ENCODE peak calls at places on chromosomes 3 and 15, in four cellular contexts. One of them, this sample, is unnamed.

GRCh38 chr15:89630260-89630659 is 25.0 kb downstream of the KIF7 start:
- DNase-seq in mucosa of gallbladder: no peak
- DNase-seq in GM23248: no peak
- DNase-seq in endothelial cell: no peak
- DNase-seq in this sample: no peak

GRCh38 chr3:50675179-50676030 is 678 bp downstream of the DOCK3 start:
- DNase-seq in mucosa of gallbladder: no peak
- DNase-seq in GM23248: peak
- DNase-seq in endothelial cell: peak
- DNase-seq in this sample: peak

GRCh38 chr3:40299721-40300335 is 9.7 kb upstream of the EIF1B start:
- DNase-seq in mucosa of gallbladder: no peak
- DNase-seq in GM23248: peak
- DNase-seq in endothelial cell: no peak
- DNase-seq in this sample: no peak

GRCh38 chr15:78067328-78068241 is 9.9 kb downstream of the TBC1D2B start:
- DNase-seq in mucosa of gallbladder: no peak
- DNase-seq in GM23248: peak
- DNase-seq in endothelial cell: no peak
- DNase-seq in this sample: peak

GRCh38 chr15:72865486-72865885 is 81.9 kb upstream of the ADPGK start:
- DNase-seq in mucosa of gallbladder: peak
- DNase-seq in GM23248: no peak
- DNase-seq in endothelial cell: no peak
- DNase-seq in this sample: no peak

GRCh38 chr3:44995142-44995770 is 19.2 kb downstream of the EXOSC7 start:
- DNase-seq in mucosa of gallbladder: peak
- DNase-seq in GM23248: peak
- DNase-seq in endothelial cell: no peak
- DNase-seq in this sample: peak

GRCh38 chr3:10706156-10707088 is 109.6 kb upstream of the SLC6A11 start:
- DNase-seq in mucosa of gallbladder: no peak
- DNase-seq in GM23248: no peak
- DNase-seq in endothelial cell: peak
- DNase-seq in this sample: no peak

GRCh38 chr15:40115670-40116093 is 7.0 kb upstream of the BMF start:
- DNase-seq in mucosa of gallbladder: peak
- DNase-seq in GM23248: no peak
- DNase-seq in endothelial cell: no peak
- DNase-seq in this sample: peak

GRCh38 chr3:126535636-126536035 is 11.7 kb downstream of the CHST13 start:
- DNase-seq in mucosa of gallbladder: no peak
- DNase-seq in GM23248: no peak
- DNase-seq in endothelial cell: no peak
- DNase-seq in this sample: no peak

GRCh38 chr15:30905821-30906220 is 2.1 kb downstream of the FAN1 start:
- DNase-seq in mucosa of gallbladder: no peak
- DNase-seq in GM23248: no peak
- DNase-seq in endothelial cell: no peak
- DNase-seq in this sample: no peak

GRCh38 chr3:44832965-44833364 is 28.7 kb upstream of the TMEM42 start:
- DNase-seq in mucosa of gallbladder: no peak
- DNase-seq in GM23248: no peak
- DNase-seq in endothelial cell: no peak
- DNase-seq in this sample: no peak

GRCh38 chr15:70521576-70522322 is 241.6 kb downstream of the UACA start:
- DNase-seq in mucosa of gallbladder: no peak
- DNase-seq in GM23248: no peak
- DNase-seq in endothelial cell: no peak
- DNase-seq in this sample: no peak

GRCh38 chr3:150319900-150320299 is 88.2 kb upstream of the TSC22D2 start:
- DNase-seq in mucosa of gallbladder: peak
- DNase-seq in GM23248: peak
- DNase-seq in endothelial cell: no peak
- DNase-seq in this sample: peak

GRCh38 chr3:123559040-123559861 is 25.6 kb downstream of the HACD2 start:
- DNase-seq in mucosa of gallbladder: peak
- DNase-seq in GM23248: peak
- DNase-seq in endothelial cell: peak
- DNase-seq in this sample: no peak

GRCh38 chr15:22884344-22884743 is 45.9 kb downstream of the NIPA2 start:
- DNase-seq in mucosa of gallbladder: no peak
- DNase-seq in GM23248: no peak
- DNase-seq in endothelial cell: no peak
- DNase-seq in this sample: peak

GRCh38 chr15:82942691-82943090 is 9.8 kb downstream of the HOMER2 start:
- DNase-seq in mucosa of gallbladder: peak
- DNase-seq in GM23248: peak
- DNase-seq in endothelial cell: no peak
- DNase-seq in this sample: peak

GRCh38 chr3:48119495-48120193 is 68.6 kb downstream of the CDC25A start:
- DNase-seq in mucosa of gallbladder: peak
- DNase-seq in GM23248: peak
- DNase-seq in endothelial cell: no peak
- DNase-seq in this sample: peak

GRCh38 chr3:106167728-106168127 is 298.9 kb upstream of the CBLB start:
- DNase-seq in mucosa of gallbladder: no peak
- DNase-seq in GM23248: no peak
- DNase-seq in endothelial cell: no peak
- DNase-seq in this sample: no peak

GRCh38 chr3:42632146-42632545 is 21.4 kb upstream of the ZBTB47 start:
- DNase-seq in mucosa of gallbladder: no peak
- DNase-seq in GM23248: peak
- DNase-seq in endothelial cell: no peak
- DNase-seq in this sample: no peak

GRCh38 chr3:156448300-156448699 is 106.6 kb downstream of the SSR3 start:
- DNase-seq in mucosa of gallbladder: no peak
- DNase-seq in GM23248: peak
- DNase-seq in endothelial cell: peak
- DNase-seq in this sample: peak

GRCh38 chr3:23811117-23811487 is 5.3 kb downstream of the UBE2E1 start:
- DNase-seq in mucosa of gallbladder: no peak
- DNase-seq in GM23248: no peak
- DNase-seq in endothelial cell: no peak
- DNase-seq in this sample: peak